ENCODE peak calls at places on chromosome 18, in five cellular contexts. L, S, B, W and K are unnamed samples.

GRCh38 chr18:21991897-21992296 is 177.5 kb upstream of the GATA6 start:
- DNase-seq in L (peak; percentile 29), S (no peak), B (no peak), W (no peak), K (no peak)

GRCh38 chr18:50558948-50559749 is 738 bp upstream of the MAPK4 start:
- DNase-seq in L (peak; percentile 12), S (no peak), B (no peak), W (no peak), K (peak; percentile 4)

GRCh38 chr18:48954837-48955527 is 4.2 kb upstream of the SMAD7 start:
- DNase-seq in L (no peak), S (no peak), B (no peak), W (no peak), K (no peak)

GRCh38 chr18:60446821-60447220 is 74.2 kb upstream of the MC4R start:
- DNase-seq in L (no peak), S (no peak), B (no peak), W (peak; percentile 26), K (peak; percentile 5)

GRCh38 chr18:63553117-63553516 is 10.9 kb downstream of the SERPINB12 start:
- DNase-seq in L (peak; percentile 12), S (no peak), B (no peak), W (peak; percentile 69), K (no peak)

GRCh38 chr18:46704189-46704588 is 47.2 kb upstream of the LOXHD1 start:
- DNase-seq in L (no peak), S (no peak), B (no peak), W (no peak), K (no peak)

GRCh38 chr18:58453913-58454317 is 175.0 kb downstream of the ALPK2 start:
- DNase-seq in L (no peak), S (no peak), B (no peak), W (no peak), K (no peak)

GRCh38 chr18:12048827-12049175 is 44.8 kb upstream of the ANKRD62 start:
- DNase-seq in L (no peak), S (no peak), B (no peak), W (peak; percentile 72), K (no peak)

GRCh38 chr18:22020127-22020866 is 149.1 kb upstream of the GATA6 start:
- DNase-seq in L (peak; percentile 56), S (no peak), B (no peak), W (no peak), K (no peak)

GRCh38 chr18:72895548-72895947 is 27.8 kb upstream of the NETO1 start:
- DNase-seq in L (no peak), S (no peak), B (no peak), W (peak; percentile 35), K (no peak)

GRCh38 chr18:73688851-73689659 is 458.6 kb downstream of the FBXO15 start:
- DNase-seq in L (no peak), S (no peak), B (no peak), W (peak; percentile 93), K (peak; percentile 36)

GRCh38 chr18:26648509-26649192 is 100.3 kb upstream of the KCTD1 start:
- DNase-seq in L (no peak), S (no peak), B (no peak), W (no peak), K (no peak)

GRCh38 chr18:31409301-31409700 is 32.7 kb downstream of the DSG4 start:
- DNase-seq in L (no peak), S (no peak), B (no peak), W (no peak), K (no peak)

GRCh38 chr18:7084766-7085080 is 32.9 kb downstream of the LAMA1 start:
- DNase-seq in L (no peak), S (no peak), B (no peak), W (peak; percentile 88), K (no peak)

GRCh38 chr18:32468147-32468845 is 2.4 kb downstream of the GAREM1 start:
- DNase-seq in L (no peak), S (no peak), B (no peak), W (no peak), K (no peak)

GRCh38 chr18:58257461-58257860 is 213.4 kb downstream of the NEDD4L start:
- DNase-seq in L (no peak), S (no peak), B (no peak), W (peak; percentile 63), K (no peak)

GRCh38 chr18:61855127-61855991 is 37.4 kb downstream of the RNF152 start:
- DNase-seq in L (no peak), S (no peak), B (no peak), W (no peak), K (no peak)